ENCODE peak calls at places on chromosomes 7 and 10, in six cellular contexts. One of them, this sample, is unnamed.

GRCh38 chr10:71342850-71343773 is 24.1 kb downstream of the SLC29A3 start:
- ATAC-seq in HepG2: peak; percentile 7
- ATAC-seq in upper lobe of left lung: peak; percentile 7
- ATAC-seq in K562: peak; percentile 20
- ATAC-seq in GM12878: no peak
- ATAC-seq in HCT116: no peak
- ATAC-seq in this sample: no peak

GRCh38 chr10:33657154-33657900 is 322.9 kb upstream of the NRP1 start:
- ATAC-seq in HCT116: no peak
- ATAC-seq in K562: no peak
- ATAC-seq in HepG2: peak; percentile 67
- ATAC-seq in upper lobe of left lung: no peak
- ATAC-seq in GM12878: no peak
- ATAC-seq in this sample: no peak

GRCh38 chr7:70210200-70210960 is 612.1 kb downstream of the AUTS2 start:
- ATAC-seq in upper lobe of left lung: no peak
- ATAC-seq in HepG2: no peak
- ATAC-seq in GM12878: no peak
- ATAC-seq in K562: no peak
- ATAC-seq in HCT116: no peak
- ATAC-seq in this sample: no peak

GRCh38 chr10:10684972-10685371 is 332.7 kb upstream of the CELF2 start:
- ATAC-seq in GM12878: no peak
- ATAC-seq in HepG2: no peak
- ATAC-seq in HCT116: no peak
- ATAC-seq in upper lobe of left lung: no peak
- ATAC-seq in K562: no peak
- ATAC-seq in this sample: no peak

GRCh38 chr7:118052330-118052729 is 131.6 kb upstream of the LSM8 start:
- ATAC-seq in K562: no peak
- ATAC-seq in GM12878: no peak
- ATAC-seq in HCT116: no peak
- ATAC-seq in HepG2: no peak
- ATAC-seq in upper lobe of left lung: no peak
- ATAC-seq in this sample: no peak

GRCh38 chr10:58781873-58782488 is 269.3 kb downstream of the BICC1 start:
- ATAC-seq in K562: peak; percentile 57
- ATAC-seq in HepG2: peak; percentile 72
- ATAC-seq in upper lobe of left lung: no peak
- ATAC-seq in GM12878: peak; percentile 77
- ATAC-seq in HCT116: peak; percentile 82
- ATAC-seq in this sample: no peak

GRCh38 chr10:124589491-124590006 is 127.9 kb downstream of the LHPP start:
- ATAC-seq in HepG2: peak; percentile 88
- ATAC-seq in HCT116: no peak
- ATAC-seq in GM12878: no peak
- ATAC-seq in K562: peak; percentile 78
- ATAC-seq in upper lobe of left lung: no peak
- ATAC-seq in this sample: no peak

GRCh38 chr10:4006051-4006450 is 221.0 kb upstream of the KLF6 start:
- ATAC-seq in upper lobe of left lung: no peak
- ATAC-seq in K562: no peak
- ATAC-seq in GM12878: no peak
- ATAC-seq in HCT116: no peak
- ATAC-seq in HepG2: no peak
- ATAC-seq in this sample: no peak

GRCh38 chr10:23512355-23513058 is 73.6 kb downstream of the OTUD1 start:
- ATAC-seq in GM12878: no peak
- ATAC-seq in K562: peak; percentile 95
- ATAC-seq in HepG2: no peak
- ATAC-seq in upper lobe of left lung: no peak
- ATAC-seq in HCT116: peak; percentile 69
- ATAC-seq in this sample: no peak

GRCh38 chr7:75624134-75624832 is 114.5 kb downstream of the HIP1 start:
- ATAC-seq in GM12878: no peak
- ATAC-seq in K562: peak; percentile 94
- ATAC-seq in upper lobe of left lung: peak; percentile 84
- ATAC-seq in HCT116: no peak
- ATAC-seq in HepG2: no peak
- ATAC-seq in this sample: peak; percentile 51

GRCh38 chr7:3880221-3880935 is 579.3 kb downstream of the SDK1 start:
- ATAC-seq in HCT116: no peak
- ATAC-seq in HepG2: no peak
- ATAC-seq in upper lobe of left lung: no peak
- ATAC-seq in K562: no peak
- ATAC-seq in GM12878: no peak
- ATAC-seq in this sample: no peak

GRCh38 chr10:26593896-26594295 is 103.6 kb upstream of the PDSS1 start:
- ATAC-seq in HCT116: no peak
- ATAC-seq in HepG2: no peak
- ATAC-seq in upper lobe of left lung: no peak
- ATAC-seq in K562: peak; percentile 21
- ATAC-seq in GM12878: peak; percentile 99
- ATAC-seq in this sample: no peak

GRCh38 chr7:12074889-12075288 is 136.2 kb upstream of the TMEM106B start:
- ATAC-seq in HCT116: no peak
- ATAC-seq in HepG2: no peak
- ATAC-seq in upper lobe of left lung: no peak
- ATAC-seq in GM12878: no peak
- ATAC-seq in K562: no peak
- ATAC-seq in this sample: no peak

GRCh38 chr7:26188291-26188999 is 12.1 kb downstream of the HNRNPA2B1 start:
- ATAC-seq in upper lobe of left lung: no peak
- ATAC-seq in HCT116: peak; percentile 3
- ATAC-seq in GM12878: no peak
- ATAC-seq in HepG2: peak; percentile 1
- ATAC-seq in K562: peak; percentile 20
- ATAC-seq in this sample: no peak

GRCh38 chr10:114430688-114431413 is 26.5 kb upstream of the AFAP1L2 start:
- ATAC-seq in K562: no peak
- ATAC-seq in upper lobe of left lung: no peak
- ATAC-seq in HepG2: no peak
- ATAC-seq in GM12878: no peak
- ATAC-seq in HCT116: no peak
- ATAC-seq in this sample: no peak

GRCh38 chr10:31059323-31059722 is 27.7 kb upstream of the ZNF438 start:
- ATAC-seq in upper lobe of left lung: no peak
- ATAC-seq in GM12878: no peak
- ATAC-seq in HCT116: no peak
- ATAC-seq in HepG2: no peak
- ATAC-seq in K562: no peak
- ATAC-seq in this sample: no peak

DNA sequence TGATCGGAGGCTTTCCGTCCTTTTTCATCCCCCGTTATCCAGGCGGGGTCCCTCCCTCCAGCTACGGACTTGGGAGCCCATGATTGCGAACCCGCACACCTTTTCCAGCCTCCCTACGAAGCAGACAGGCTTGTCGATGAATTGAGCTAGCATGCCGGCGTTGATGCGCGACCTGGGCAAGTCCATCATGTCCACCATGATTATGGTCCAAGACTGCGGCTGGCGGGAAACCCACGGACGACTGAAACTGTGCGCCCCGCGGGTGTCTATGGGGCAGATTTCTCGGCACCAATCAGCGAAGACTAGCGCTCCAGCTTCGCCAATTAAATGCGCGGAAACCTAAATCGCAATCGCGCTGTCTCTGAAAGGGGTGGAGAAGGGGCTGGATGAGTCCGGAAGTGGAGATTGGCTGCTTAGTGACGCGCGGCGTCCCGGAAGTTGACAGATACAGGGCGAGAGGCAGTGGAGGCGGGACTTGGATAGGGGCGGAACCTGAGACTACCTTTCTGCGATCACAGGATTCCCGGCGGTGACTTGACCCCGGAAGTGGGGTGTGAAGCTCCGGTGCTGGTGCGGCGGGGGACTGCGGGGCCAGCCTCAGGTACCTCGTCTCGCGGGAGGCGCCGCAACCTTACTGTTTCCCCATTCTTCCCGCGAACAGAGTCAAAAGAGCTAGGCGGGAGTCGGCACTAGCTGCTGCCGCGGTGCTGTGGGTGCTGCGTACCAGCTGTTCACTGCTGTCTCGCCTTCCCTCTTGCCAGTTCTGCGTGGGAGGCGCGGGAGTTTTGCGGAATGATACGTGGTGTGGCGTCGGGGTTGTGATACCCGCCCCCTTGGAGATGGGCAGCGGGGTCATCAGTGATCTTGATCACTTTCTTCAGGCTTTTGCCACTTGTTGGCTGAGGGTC is at the start of gene UMAD1:
- ATAC-seq in GM12878: peak; percentile 95
- ATAC-seq in HepG2: peak; percentile 98
- ATAC-seq in K562: peak; percentile 95
- ATAC-seq in HCT116: peak; percentile 96
- ATAC-seq in upper lobe of left lung: peak; percentile 100
- ATAC-seq in this sample: peak; percentile 99
- TF ChIP-seq POLR2A in GM12878: peak; percentile 95
- TF ChIP-seq POLR2A in HepG2: peak; percentile 71
- TF ChIP-seq POLR2A in K562: peak; percentile 91
- TF ChIP-seq POLR2A in HCT116: peak; percentile 91
- TF ChIP-seq POLR2A in upper lobe of left lung: peak; percentile 81
- TF ChIP-seq POLR2A in this sample: peak; percentile 52

GRCh38 chr7:105618016-105618296 is 36.7 kb upstream of the EFCAB10 start:
- ATAC-seq in K562: no peak
- ATAC-seq in GM12878: no peak
- ATAC-seq in upper lobe of left lung: no peak
- ATAC-seq in HepG2: no peak
- ATAC-seq in HCT116: no peak
- ATAC-seq in this sample: no peak
- H3K36me3 ChIP-seq in K562: no peaks in the 10 kb centered on the region
- H3K36me3 ChIP-seq in GM12878: no peaks in the 10 kb centered on the region
- H3K36me3 ChIP-seq in upper lobe of left lung: peaks cover 15% of the 10 kb centered on the region
- H3K36me3 ChIP-seq in HepG2: peaks cover 3% of the 10 kb centered on the region
- H3K36me3 ChIP-seq in HCT116: no peaks in the 10 kb centered on the region
- H3K36me3 ChIP-seq in this sample: no peaks in the 10 kb centered on the region

GRCh38 chr10:113273151-113273876 is 279.5 kb upstream of the HABP2 start:
- ATAC-seq in K562: no peak
- ATAC-seq in GM12878: no peak
- ATAC-seq in HCT116: no peak
- ATAC-seq in HepG2: no peak
- ATAC-seq in upper lobe of left lung: peak; percentile 54
- ATAC-seq in this sample: peak; percentile 42
- TF ChIP-seq POLR2AphosphoS5 in K562: no peak
- TF ChIP-seq POLR2AphosphoS5 in GM12878: no peak
- TF ChIP-seq POLR2AphosphoS5 in HCT116: no peak
- TF ChIP-seq POLR2AphosphoS5 in HepG2: no peak
- TF ChIP-seq POLR2AphosphoS5 in upper lobe of left lung: no peak
- TF ChIP-seq POLR2AphosphoS5 in this sample: no peak

DNA sequence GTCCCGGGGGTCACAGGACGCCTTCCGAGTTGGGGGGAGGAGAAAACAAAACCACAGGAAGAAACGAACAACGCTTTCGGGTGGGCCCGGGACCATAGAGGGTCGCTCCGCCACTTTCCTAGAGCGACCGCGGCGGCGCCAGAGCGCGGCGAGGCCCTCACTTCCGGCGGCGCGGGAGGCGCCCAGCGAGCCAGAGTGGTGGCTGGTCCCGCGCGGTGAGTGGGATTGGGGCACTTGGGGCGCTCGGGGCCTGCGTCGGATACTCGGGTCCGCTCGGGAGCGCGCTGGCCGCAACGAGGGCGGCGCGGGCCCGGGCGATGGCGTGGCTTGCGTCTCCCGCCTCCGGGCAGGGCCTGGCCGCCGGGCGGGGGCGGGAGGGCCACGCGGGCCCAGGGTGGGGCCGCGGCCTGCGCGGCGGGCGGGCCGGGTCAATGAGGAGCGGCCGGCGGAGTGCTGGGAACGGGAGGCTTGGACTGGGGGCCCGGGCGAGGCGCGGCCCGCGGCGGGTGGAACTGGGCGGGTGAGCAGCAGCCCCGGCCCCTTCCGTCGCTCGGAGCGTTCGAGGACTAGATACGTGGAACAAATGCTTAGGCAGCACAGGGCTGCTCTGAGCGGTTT is at the start of gene ZNF22:
- ATAC-seq in HepG2: no peak
- ATAC-seq in upper lobe of left lung: peak; percentile 73
- ATAC-seq in HCT116: peak; percentile 77
- ATAC-seq in GM12878: peak; percentile 82
- ATAC-seq in K562: peak; percentile 88
- ATAC-seq in this sample: peak; percentile 66
- TF ChIP-seq POLR2A in HepG2: no peak
- TF ChIP-seq POLR2A in upper lobe of left lung: no peak
- TF ChIP-seq POLR2A in HCT116: no peak
- TF ChIP-seq POLR2A in GM12878: peak; percentile 88
- TF ChIP-seq POLR2A in K562: peak; percentile 72
- TF ChIP-seq POLR2A in this sample: peak; percentile 62

GRCh38 chr10:86830043-86830591 is 73.7 kb downstream of the BMPR1A start:
- ATAC-seq in HCT116: no peak
- ATAC-seq in upper lobe of left lung: no peak
- ATAC-seq in GM12878: no peak
- ATAC-seq in HepG2: no peak
- ATAC-seq in K562: no peak
- ATAC-seq in this sample: no peak
- H3K36me3 ChIP-seq in HCT116: no peaks in the 10 kb centered on the region
- H3K36me3 ChIP-seq in upper lobe of left lung: no peaks in the 10 kb centered on the region
- H3K36me3 ChIP-seq in GM12878: no peaks in the 10 kb centered on the region
- H3K36me3 ChIP-seq in HepG2: peaks cover 2% of the 10 kb centered on the region
- H3K36me3 ChIP-seq in K562: no peaks in the 10 kb centered on the region
- H3K36me3 ChIP-seq in this sample: no peaks in the 10 kb centered on the region

GRCh38 chr10:97640174-97640867 is at the start of gene PI4K2A:
- ATAC-seq in upper lobe of left lung: peak; percentile 99
- ATAC-seq in HCT116: peak; percentile 99
- ATAC-seq in HepG2: peak; percentile 99
- ATAC-seq in GM12878: peak; percentile 100
- ATAC-seq in K562: peak; percentile 99
- ATAC-seq in this sample: peak; percentile 99
- TF ChIP-seq POLR2AphosphoS5 in upper lobe of left lung: peak; percentile 37
- TF ChIP-seq POLR2AphosphoS5 in HCT116: peak; percentile 75
- TF ChIP-seq POLR2AphosphoS5 in HepG2: peak; percentile 35
- TF ChIP-seq POLR2AphosphoS5 in GM12878: peak; percentile 45
- TF ChIP-seq POLR2AphosphoS5 in K562: no peak
- TF ChIP-seq POLR2AphosphoS5 in this sample: peak; percentile 82